ENCODE peak calls at places on chromosomes 11 and 22, in eight cellular contexts. One of them, this sample, is unnamed.

GRCh38 chr22:35643991-35644390 is 4.3 kb upstream of the APOL6 start:
- DNase-seq in kidney tubule cell: no peak
- DNase-seq in caudate nucleus: no peak
- DNase-seq in SW 1271: no peak
- DNase-seq in mesendoderm: no peak
- DNase-seq in cardiac muscle cell: no peak
- DNase-seq in stimulated activated CD4-positive, alpha-beta T cell treated with anti-CD3 and anti-CD28 coated beads, Interleukin-2, amount 100 ng/mL, for 4 hours: no peak
- DNase-seq in cardiac fibroblast: no peak
- DNase-seq in this sample: peak

GRCh38 chr11:46426233-46426991 is 34.8 kb upstream of the CHRM4 start:
- DNase-seq in kidney tubule cell: no peak
- DNase-seq in caudate nucleus: no peak
- DNase-seq in SW 1271: no peak
- DNase-seq in mesendoderm: no peak
- DNase-seq in cardiac muscle cell: no peak
- DNase-seq in stimulated activated CD4-positive, alpha-beta T cell treated with anti-CD3 and anti-CD28 coated beads, Interleukin-2, amount 100 ng/mL, for 4 hours: no peak
- DNase-seq in cardiac fibroblast: no peak
- DNase-seq in this sample: no peak

GRCh38 chr11:33930317-33931021 is 38.6 kb upstream of the LMO2 start:
- DNase-seq in kidney tubule cell: no peak
- DNase-seq in caudate nucleus: peak
- DNase-seq in SW 1271: no peak
- DNase-seq in mesendoderm: no peak
- DNase-seq in cardiac muscle cell: peak
- DNase-seq in stimulated activated CD4-positive, alpha-beta T cell treated with anti-CD3 and anti-CD28 coated beads, Interleukin-2, amount 100 ng/mL, for 4 hours: no peak
- DNase-seq in cardiac fibroblast: peak
- DNase-seq in this sample: no peak

GRCh38 chr11:106281455-106282173 is 204.2 kb downstream of the AASDHPPT start:
- DNase-seq in kidney tubule cell: peak
- DNase-seq in caudate nucleus: no peak
- DNase-seq in SW 1271: peak
- DNase-seq in mesendoderm: no peak
- DNase-seq in cardiac muscle cell: peak
- DNase-seq in stimulated activated CD4-positive, alpha-beta T cell treated with anti-CD3 and anti-CD28 coated beads, Interleukin-2, amount 100 ng/mL, for 4 hours: no peak
- DNase-seq in cardiac fibroblast: peak
- DNase-seq in this sample: peak

GRCh38 chr11:83194284-83195175 is 1.0 kb downstream of the ANKRD42 start:
- DNase-seq in kidney tubule cell: peak
- DNase-seq in caudate nucleus: no peak
- DNase-seq in SW 1271: peak
- DNase-seq in mesendoderm: peak
- DNase-seq in cardiac muscle cell: peak
- DNase-seq in stimulated activated CD4-positive, alpha-beta T cell treated with anti-CD3 and anti-CD28 coated beads, Interleukin-2, amount 100 ng/mL, for 4 hours: peak
- DNase-seq in cardiac fibroblast: peak
- DNase-seq in this sample: peak

GRCh38 chr22:27588273-27588672 is 213.3 kb downstream of the MN1 start:
- DNase-seq in kidney tubule cell: no peak
- DNase-seq in caudate nucleus: no peak
- DNase-seq in SW 1271: no peak
- DNase-seq in mesendoderm: no peak
- DNase-seq in cardiac muscle cell: no peak
- DNase-seq in stimulated activated CD4-positive, alpha-beta T cell treated with anti-CD3 and anti-CD28 coated beads, Interleukin-2, amount 100 ng/mL, for 4 hours: no peak
- DNase-seq in cardiac fibroblast: no peak
- DNase-seq in this sample: no peak

GRCh38 chr22:19080853-19081252 is 41.4 kb downstream of the DGCR2 start:
- DNase-seq in kidney tubule cell: no peak
- DNase-seq in caudate nucleus: no peak
- DNase-seq in SW 1271: no peak
- DNase-seq in mesendoderm: no peak
- DNase-seq in cardiac muscle cell: no peak
- DNase-seq in stimulated activated CD4-positive, alpha-beta T cell treated with anti-CD3 and anti-CD28 coated beads, Interleukin-2, amount 100 ng/mL, for 4 hours: no peak
- DNase-seq in cardiac fibroblast: no peak
- DNase-seq in this sample: no peak

GRCh38 chr22:37481347-37481907 is 4.8 kb downstream of the MFNG start:
- DNase-seq in kidney tubule cell: no peak
- DNase-seq in caudate nucleus: no peak
- DNase-seq in SW 1271: no peak
- DNase-seq in mesendoderm: no peak
- DNase-seq in cardiac muscle cell: no peak
- DNase-seq in stimulated activated CD4-positive, alpha-beta T cell treated with anti-CD3 and anti-CD28 coated beads, Interleukin-2, amount 100 ng/mL, for 4 hours: no peak
- DNase-seq in cardiac fibroblast: no peak
- DNase-seq in this sample: no peak

GRCh38 chr11:101848262-101848661 is 66.5 kb upstream of the CEP126 start:
- DNase-seq in kidney tubule cell: peak
- DNase-seq in caudate nucleus: no peak
- DNase-seq in SW 1271: no peak
- DNase-seq in mesendoderm: no peak
- DNase-seq in cardiac muscle cell: peak
- DNase-seq in stimulated activated CD4-positive, alpha-beta T cell treated with anti-CD3 and anti-CD28 coated beads, Interleukin-2, amount 100 ng/mL, for 4 hours: no peak
- DNase-seq in cardiac fibroblast: peak
- DNase-seq in this sample: no peak

GRCh38 chr11:72287293-72287692 is 43.3 kb upstream of the PHOX2A start:
- DNase-seq in kidney tubule cell: no peak
- DNase-seq in caudate nucleus: no peak
- DNase-seq in SW 1271: no peak
- DNase-seq in mesendoderm: no peak
- DNase-seq in cardiac muscle cell: no peak
- DNase-seq in stimulated activated CD4-positive, alpha-beta T cell treated with anti-CD3 and anti-CD28 coated beads, Interleukin-2, amount 100 ng/mL, for 4 hours: no peak
- DNase-seq in cardiac fibroblast: no peak
- DNase-seq in this sample: no peak

GRCh38 chr22:36423461-36424404 is 36.0 kb upstream of the MYH9 start:
- DNase-seq in kidney tubule cell: no peak
- DNase-seq in caudate nucleus: no peak
- DNase-seq in SW 1271: no peak
- DNase-seq in mesendoderm: no peak
- DNase-seq in cardiac muscle cell: peak
- DNase-seq in stimulated activated CD4-positive, alpha-beta T cell treated with anti-CD3 and anti-CD28 coated beads, Interleukin-2, amount 100 ng/mL, for 4 hours: no peak
- DNase-seq in cardiac fibroblast: no peak
- DNase-seq in this sample: no peak

GRCh38 chr22:50687829-50688228 is 15.2 kb downstream of the SHANK3 start:
- DNase-seq in kidney tubule cell: no peak
- DNase-seq in caudate nucleus: no peak
- DNase-seq in SW 1271: no peak
- DNase-seq in mesendoderm: no peak
- DNase-seq in cardiac muscle cell: no peak
- DNase-seq in stimulated activated CD4-positive, alpha-beta T cell treated with anti-CD3 and anti-CD28 coated beads, Interleukin-2, amount 100 ng/mL, for 4 hours: no peak
- DNase-seq in cardiac fibroblast: no peak
- DNase-seq in this sample: no peak

GRCh38 chr11:120523196-120523595 is 11.6 kb downstream of the GRIK4 start:
- DNase-seq in kidney tubule cell: no peak
- DNase-seq in caudate nucleus: no peak
- DNase-seq in SW 1271: no peak
- DNase-seq in mesendoderm: no peak
- DNase-seq in cardiac muscle cell: no peak
- DNase-seq in stimulated activated CD4-positive, alpha-beta T cell treated with anti-CD3 and anti-CD28 coated beads, Interleukin-2, amount 100 ng/mL, for 4 hours: no peak
- DNase-seq in cardiac fibroblast: no peak
- DNase-seq in this sample: no peak